ENCODE peak calls at places on chromosomes 7 and 10, in four cellular contexts. O, M, J and V are unnamed samples.

GRCh38 chr7:12749746-12750145 is 62.3 kb downstream of the ARL4A start:
- DNase-seq in J (no peak), O (no peak), M (no peak), V (no peak)

GRCh38 chr10:30039567-30039966 is 19.8 kb downstream of the JCAD start:
- DNase-seq in J (no peak), M (no peak), O (no peak), V (no peak)

GRCh38 chr10:115846528-115846927 is 426.5 kb downstream of the GFRA1 start:
- DNase-seq in M (no peak), O (no peak), J (no peak), V (no peak)

GRCh38 chr7:37411444-37412034 is 37.1 kb downstream of the ELMO1 start:
- DNase-seq in M (no peak), O (no peak), J (no peak), V (no peak)

GRCh38 chr10:43710772-43711471 is 62.2 kb upstream of the ZNF32 start:
- DNase-seq in O (no peak), J (no peak), M (no peak), V (no peak)

GRCh38 chr7:77200542-77200941 is 923 bp upstream of the FGL2 start:
- DNase-seq in J (no peak), O (no peak), M (no peak), V (no peak)

GRCh38 chr10:122279725-122280141 is 8.6 kb downstream of the BTBD16 start:
- DNase-seq in J (peak), M (peak), O (peak), V (peak)

GRCh38 chr10:50992356-50992866 is 81.9 kb upstream of the PRKG1 start:
- DNase-seq in M (peak), J (no peak), O (peak), V (no peak)

GRCh38 chr10:69913586-69913985 is 111.9 kb downstream of the COL13A1 start:
- DNase-seq in J (no peak), M (no peak), O (no peak), V (no peak)

GRCh38 chr10:70759769-70760168 is 25.4 kb downstream of the TBATA start:
- DNase-seq in J (no peak), O (no peak), M (no peak), V (peak)

GRCh38 chr10:78969719-78970118 is 99.0 kb upstream of the ZMIZ1 start:
- DNase-seq in O (no peak), M (no peak), J (no peak), V (no peak)

GRCh38 chr7:91280604-91281003 is 16.4 kb downstream of the FZD1 start:
- DNase-seq in O (no peak), M (peak), J (no peak), V (no peak)

GRCh38 chr10:75407296-75407715 is 5.7 kb upstream of the ZNF503 start:
- DNase-seq in J (no peak), O (no peak), M (no peak), V (peak)

GRCh38 chr10:43964486-43964885 is 315.8 kb upstream of the ZNF32 start:
- DNase-seq in M (no peak), O (peak), J (no peak), V (no peak)

GRCh38 chr10:46285300-46285699 is 1.5 kb upstream of the ANTXRL start:
- DNase-seq in J (no peak), O (no peak), M (no peak), V (peak)

GRCh38 chr10:100565206-100565985 is 29.7 kb downstream of the HIF1AN start:
- DNase-seq in O (no peak), J (no peak), M (no peak), V (no peak)

GRCh38 chr7:35498416-35498815 is 196.5 kb downstream of the HERPUD2 start:
- DNase-seq in O (no peak), J (no peak), M (no peak), V (no peak)

GRCh38 chr10:79498431-79498830 is 13.9 kb upstream of the EIF5AL1 start:
- DNase-seq in O (no peak), M (no peak), J (no peak), V (peak)

GRCh38 chr10:113326160-113327111 is 226.4 kb upstream of the HABP2 start:
- DNase-seq in M (peak), J (peak), O (peak), V (peak)

GRCh38 chr7:137073571-137074325 is 205.3 kb downstream of the CHRM2 start:
- DNase-seq in O (peak), J (peak), M (peak), V (peak)

GRCh38 chr7:23065974-23066373 is 39.6 kb upstream of the KLHL7 start:
- DNase-seq in O (no peak), J (no peak), M (peak), V (no peak)

GRCh38 chr10:77800738-77801266 is 125.8 kb downstream of the DLG5 start:
- DNase-seq in J (no peak), O (peak), M (peak), V (no peak)

GRCh38 chr10:100370561-100370975 is 23.5 kb downstream of the SCD start:
- DNase-seq in O (peak), M (peak), J (peak), V (no peak)

GRCh38 chr10:10367277-10367676 is 650.4 kb upstream of the CELF2 start:
- DNase-seq in M (no peak), O (no peak), J (no peak), V (no peak)

GRCh38 chr10:115829501-115830215 is 443.3 kb downstream of the GFRA1 start:
- DNase-seq in O (peak), J (no peak), M (peak), V (peak)

GRCh38 chr10:82826132-82826531 is 951.1 kb downstream of the NRG3 start:
- DNase-seq in O (peak), J (peak), M (no peak), V (no peak)

GRCh38 chr10:110212119-110213006 is 5.0 kb downstream of the MXI1 start:
- DNase-seq in M (no peak), J (no peak), O (no peak), V (no peak)

GRCh38 chr10:132548106-132548823 is 10.7 kb downstream of the INPP5A start:
- DNase-seq in O (no peak), M (no peak), J (no peak), V (no peak)

GRCh38 chr10:79347894-79348639 is 798 bp downstream of the PPIF start:
- DNase-seq in O (peak), M (peak), J (peak), V (peak)

GRCh38 chr7:99837649-99838361 is 10.0 kb downstream of the CYP3A43 start:
- DNase-seq in M (no peak), O (no peak), J (no peak), V (no peak)

GRCh38 chr7:49776994-49777393 is 3.6 kb downstream of the VWC2 start:
- DNase-seq in J (no peak), M (no peak), O (no peak), V (peak)

GRCh38 chr7:9785211-9785610 is 1188.5 kb upstream of the PHF14 start:
- DNase-seq in O (no peak), J (no peak), M (no peak), V (no peak)

GRCh38 chr7:25282194-25282593 is 53.9 kb upstream of the NPVF start:
- DNase-seq in J (no peak), M (no peak), O (no peak), V (no peak)

GRCh38 chr7:90312745-90313144 is 8.4 kb downstream of the FAM237B start:
- DNase-seq in M (no peak), O (peak), J (no peak), V (no peak)

GRCh38 chr7:122528879-122529481 is 169.9 kb downstream of the RNF133 start:
- DNase-seq in J (no peak), M (peak), O (peak), V (peak)

GRCh38 chr7:31134246-31135188 is 82.4 kb downstream of the ADCYAP1R1 start:
- DNase-seq in O (peak), J (peak), M (peak), V (peak)

GRCh38 chr10:71852335-71852937 is 1.4 kb upstream of the PSAP start:
- DNase-seq in O (no peak), M (no peak), J (no peak), V (no peak)
- H2BK5ac ChIP-seq in O (no peak), M (no peak), J (no peak), V (no peak)

GRCh38 chr7:101100858-101101847 is 15.9 kb downstream of the TRIM56 start:
- DNase-seq in J (peak), O (no peak), M (no peak), V (peak)
- H3K9ac ChIP-seq in J (no peak), O (peak), M (peak), V (peak)

GRCh38 chr7:16813232-16813616 is 8.4 kb upstream of the AGR2 start:
- DNase-seq in M (no peak), J (no peak), O (no peak), V (no peak)

GRCh38 chr7:16810573-16810972 is 5.8 kb upstream of the AGR2 start:
- DNase-seq in J (no peak), O (no peak), M (no peak), V (no peak)

GRCh38 chr7:16812542-16813231 is 7.9 kb upstream of the AGR2 start:
- DNase-seq in O (no peak), J (no peak), M (no peak), V (no peak)

GRCh38 chr7:16810112-16810511 is 5.3 kb upstream of the AGR2 start:
- DNase-seq in O (no peak), J (no peak), M (no peak), V (no peak)

DNA sequence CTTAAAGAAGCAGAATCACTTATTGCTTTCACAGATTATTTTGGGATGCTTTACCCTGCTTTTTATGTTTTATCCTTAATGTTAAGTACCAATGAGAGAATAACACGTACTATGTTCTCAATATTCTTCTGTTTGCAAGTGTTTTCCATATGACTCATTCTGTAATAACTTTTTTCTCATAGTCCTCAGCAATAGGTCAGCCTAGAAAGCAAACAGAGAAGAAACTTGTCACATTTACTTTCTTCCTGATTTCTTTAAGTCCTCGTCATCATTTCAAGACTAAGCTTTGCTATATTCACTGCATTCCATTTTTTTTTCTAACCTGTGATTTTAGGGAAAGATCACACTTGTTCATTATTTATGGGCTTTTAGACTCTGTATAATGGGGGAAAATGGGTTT is 6.8 kb upstream of the AGR2 start:
- DNase-seq in J (no peak), M (peak), O (peak), V (no peak)
- H3K27ac ChIP-seq in J (no peak), M (no peak), O (no peak), V (no peak)

DNA sequence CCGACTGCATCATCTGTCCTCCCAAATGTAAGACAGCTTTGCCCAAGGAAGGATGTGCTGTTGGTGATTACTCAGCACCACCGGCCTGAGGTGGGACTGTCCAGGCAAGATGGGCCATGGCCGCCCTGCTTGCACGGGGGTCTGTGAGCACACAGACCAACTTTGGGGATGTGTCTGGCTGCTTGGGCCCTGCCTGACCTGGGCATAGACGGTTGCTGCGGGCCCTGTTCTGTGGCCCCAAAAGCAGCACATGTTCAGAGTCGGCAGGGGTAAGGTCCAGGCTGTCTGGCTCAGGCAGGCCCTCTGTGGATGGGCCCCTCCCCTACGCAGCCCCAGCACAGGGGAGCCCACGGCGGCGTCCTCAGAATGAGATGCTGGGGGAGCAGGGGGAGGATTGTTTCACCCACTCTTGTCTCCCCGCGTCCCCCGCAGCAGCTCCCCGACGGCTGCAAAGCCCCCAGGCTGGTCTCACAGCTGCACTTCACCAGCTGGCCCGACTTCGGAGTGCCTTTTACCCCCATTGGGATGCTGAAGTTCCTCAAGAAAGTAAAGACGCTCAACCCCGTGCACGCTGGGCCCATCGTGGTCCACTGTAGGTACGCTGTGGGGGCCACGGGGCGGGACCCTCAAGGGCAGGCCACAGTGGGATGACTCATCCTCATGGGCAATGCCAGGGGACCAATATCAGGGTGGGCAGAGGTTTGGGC is 58.4 kb downstream of the MKI67 start:
- DNase-seq in J (no peak), O (no peak), M (no peak), V (no peak)
- H2BK5ac ChIP-seq in J (no peak), O (no peak), M (no peak), V (no peak)

DNA sequence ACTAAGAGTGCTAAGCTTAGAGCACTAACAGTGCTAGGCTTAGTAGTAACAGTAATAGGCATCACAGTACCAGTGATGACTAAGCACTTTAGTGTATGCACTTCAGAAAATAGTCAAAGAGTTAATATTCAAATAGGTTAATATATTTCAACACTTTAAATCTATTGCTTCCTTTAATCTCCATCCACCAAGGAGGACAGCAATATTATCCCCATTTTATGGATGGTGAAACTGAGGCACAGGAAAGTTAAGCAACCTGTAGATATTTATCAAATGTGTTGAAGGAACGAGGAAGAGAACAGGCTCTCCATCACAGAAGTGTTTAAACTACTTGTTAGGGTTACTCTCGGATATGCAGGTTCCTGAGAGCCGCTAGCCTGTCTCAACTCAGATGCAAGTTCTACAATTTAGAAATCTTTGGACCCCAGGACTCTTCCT is 165.5 kb downstream of the PRKAG2 start:
- DNase-seq in J (no peak), O (no peak), M (no peak), V (no peak)
- H3K9ac ChIP-seq in J (no peak), O (no peak), M (no peak), V (no peak)

GRCh38 chr7:148866362-148866761 is 17.7 kb downstream of the EZH2 start:
- DNase-seq in J (no peak), M (no peak), O (no peak), V (no peak)

GRCh38 chr7:148862481-148862880 is 21.6 kb downstream of the EZH2 start:
- DNase-seq in O (no peak), M (no peak), J (no peak), V (no peak)

GRCh38 chr7:148863324-148863723 is 20.8 kb downstream of the EZH2 start:
- DNase-seq in O (no peak), J (no peak), M (no peak), V (no peak)

GRCh38 chr7:148867571-148868377 is 16.3 kb downstream of the EZH2 start:
- DNase-seq in O (no peak), M (no peak), J (no peak), V (peak)

GRCh38 chr7:148865283-148865682 is 18.8 kb downstream of the EZH2 start:
- DNase-seq in J (no peak), O (no peak), M (no peak), V (no peak)
- H3K27ac ChIP-seq in J (no peak), O (no peak), M (no peak), V (no peak)

GRCh38 chr7:114158275-114158674 is 239.5 kb upstream of the PPP1R3A start:
- DNase-seq in M (no peak), J (no peak), O (no peak), V (no peak)

GRCh38 chr7:114156178-114156577 is 237.4 kb upstream of the PPP1R3A start:
- DNase-seq in J (no peak), O (no peak), M (no peak), V (peak)

GRCh38 chr7:114153700-114154099 is 234.9 kb upstream of the PPP1R3A start:
- DNase-seq in J (no peak), O (no peak), M (no peak), V (peak)

GRCh38 chr7:114155106-114155765 is 236.4 kb upstream of the PPP1R3A start:
- DNase-seq in O (no peak), J (no peak), M (no peak), V (peak)

DNA sequence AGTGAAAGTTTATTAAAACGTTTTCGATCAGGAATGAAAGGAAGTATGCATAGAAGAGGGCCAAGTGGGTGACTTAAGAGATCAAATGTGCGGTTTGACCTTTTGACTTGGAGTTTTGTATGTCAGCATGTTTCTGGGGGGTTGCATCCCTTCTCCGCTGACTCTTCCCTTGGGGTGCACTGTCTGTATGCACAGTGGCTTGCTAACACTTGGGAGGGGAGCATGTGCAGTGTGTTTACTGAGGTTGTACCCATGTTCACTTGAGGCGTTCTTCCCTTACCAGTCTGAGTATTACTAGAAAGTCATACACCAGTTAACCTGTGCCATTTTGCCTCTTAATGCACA is 236.9 kb upstream of the PPP1R3A start:
- DNase-seq in M (no peak), J (no peak), O (no peak), V (no peak)
- H2BK5ac ChIP-seq in M (no peak), J (peak), O (no peak), V (peak)

DNA sequence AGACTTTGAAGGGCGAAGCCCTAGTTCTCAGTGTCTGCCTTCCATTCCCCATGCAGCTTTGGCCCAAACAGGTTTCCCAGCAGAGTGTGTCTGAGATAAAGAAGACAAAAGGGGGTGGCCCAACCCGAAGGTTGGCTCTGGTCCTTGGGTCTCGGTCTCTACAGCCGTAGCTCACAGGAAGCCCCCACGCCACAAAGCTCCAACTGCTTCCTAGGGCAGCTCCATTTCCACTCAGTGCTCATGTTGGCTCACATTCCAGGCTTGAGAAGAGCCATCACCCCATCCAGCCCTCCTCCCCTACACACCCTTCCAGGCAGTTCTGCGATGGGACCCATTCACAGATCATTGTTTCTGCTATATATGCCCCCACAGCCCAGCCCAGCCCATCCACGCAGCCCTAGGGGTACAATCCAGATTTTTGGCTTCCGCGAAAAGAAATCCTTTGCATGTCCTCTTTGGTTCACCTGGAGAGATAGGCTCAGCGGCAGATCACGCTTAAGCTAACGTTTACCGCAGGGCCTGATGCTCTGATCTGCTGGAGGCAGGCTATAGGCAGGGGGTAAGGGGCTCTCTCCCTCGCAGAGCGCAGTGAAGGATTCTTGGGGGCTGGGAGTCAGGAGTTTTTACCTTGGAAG is 6.2 kb upstream of the HOXA11 start:
- DNase-seq in M (no peak), J (no peak), O (no peak), V (no peak)
- H3K9ac ChIP-seq in M (no peak), J (no peak), O (no peak), V (no peak)